ENCODE peak calls at places on chromosome 17, in seven cellular contexts. T is keratinocyte; R is AG09319; P is effector CD4-positive, alpha-beta T cell; J is choroid plexus epithelial cell; N is activated effector memory CD4-positive, alpha-beta T cell treated with Interleukin-2 at 50 U/mL for 16 hours; F is A549. G is an unnamed sample.
A peak's percentile ranks its signal among the peaks of the same experiment; 100 is the strongest.

GRCh38 chr17:17028059-17028877 is 14.0 kb upstream of the MPRIP start:
- DNase-seq in T (peak; percentile 92), R (no peak), P (no peak), J (peak; percentile 59), N (no peak), F (peak; percentile 99), G (no peak)

GRCh38 chr17:9905902-9906301 is 831 bp upstream of the RCVRN start:
- DNase-seq in T (no peak), R (no peak), P (no peak), J (peak; percentile 37), N (no peak), F (peak; percentile 72), G (no peak)

GRCh38 chr17:17751489-17751995 is 70.3 kb downstream of the RAI1 start:
- DNase-seq in T (no peak), R (no peak), P (peak; percentile 39), J (no peak), N (no peak), F (no peak), G (peak; percentile 47)

GRCh38 chr17:73705594-73705993 is 61.3 kb upstream of the SDK2 start:
- DNase-seq in T (no peak), R (no peak), P (no peak), J (peak; percentile 32), N (no peak), F (peak; percentile 28), G (no peak)

GRCh38 chr17:19883537-19884215 is 15.9 kb upstream of the ULK2 start:
- DNase-seq in T (no peak), R (no peak), P (no peak), J (no peak), N (no peak), F (no peak), G (no peak)

GRCh38 chr17:58986005-58986404 is 120.7 kb downstream of the TRIM37 start:
- DNase-seq in T (no peak), R (no peak), P (no peak), J (peak; percentile 48), N (no peak), F (no peak), G (no peak)

GRCh38 chr17:56149266-56150036 is 3.8 kb upstream of the ANKFN1 start:
- DNase-seq in T (no peak), R (no peak), P (no peak), J (no peak), N (no peak), F (no peak), G (no peak)

GRCh38 chr17:27390540-27390939 is 65.7 kb upstream of the KSR1 start:
- DNase-seq in T (no peak), R (no peak), P (no peak), J (no peak), N (no peak), F (no peak), G (no peak)

GRCh38 chr17:78019367-78019975 is 61.0 kb downstream of the TNRC6C start:
- DNase-seq in T (no peak), R (no peak), P (no peak), J (peak; percentile 71), N (no peak), F (no peak), G (peak; percentile 52)

GRCh38 chr17:58508341-58509067 is 5.9 kb downstream of the MTMR4 start:
- DNase-seq in T (no peak), R (no peak), P (no peak), J (no peak), N (no peak), F (no peak), G (no peak)

GRCh38 chr17:41536741-41537613 is 8.9 kb upstream of the KRT19 start:
- DNase-seq in T (no peak), R (no peak), P (no peak), J (no peak), N (no peak), F (no peak), G (no peak)

GRCh38 chr17:55584055-55584685 is 72.9 kb upstream of the SMIM36 start:
- DNase-seq in T (no peak), R (no peak), P (no peak), J (peak; percentile 37), N (no peak), F (no peak), G (no peak)

GRCh38 chr17:82050761-82051641 is 610 bp downstream of the RFNG start:
- DNase-seq in T (no peak), R (no peak), P (peak; percentile 2), J (no peak), N (no peak), F (no peak), G (peak; percentile 5)

GRCh38 chr17:77439382-77440013 is 298.7 kb downstream of the SEC14L1 start:
- DNase-seq in T (no peak), R (no peak), P (no peak), J (no peak), N (no peak), F (no peak), G (no peak)

GRCh38 chr17:9432867-9433495 is 142.6 kb downstream of the STX8 start:
- DNase-seq in T (no peak), R (no peak), P (no peak), J (peak; percentile 66), N (no peak), F (no peak), G (no peak)

GRCh38 chr17:48882272-48882671 is 10.3 kb upstream of the ATP5MC1 start:
- DNase-seq in T (no peak), R (no peak), P (no peak), J (no peak), N (no peak), F (no peak), G (no peak)

GRCh38 chr17:83173180-83173996 is 94.0 kb downstream of the METRNL start:
- DNase-seq in T (no peak), R (no peak), P (no peak), J (no peak), N (no peak), F (no peak), G (no peak)

GRCh38 chr17:4895121-4895520 is 4.2 kb upstream of the C17orf107 start:
- DNase-seq in T (no peak), R (no peak), P (no peak), J (no peak), N (no peak), F (no peak), G (no peak)

GRCh38 chr17:65987988-65988387 is 203.9 kb downstream of the CEP112 start:
- DNase-seq in T (no peak), R (peak; percentile 4), P (no peak), J (peak; percentile 65), N (no peak), F (peak; percentile 14), G (no peak)

GRCh38 chr17:19354123-19354522 is 8.4 kb downstream of the B9D1 start:
- DNase-seq in T (peak; percentile 58), R (peak; percentile 69), P (no peak), J (peak; percentile 86), N (no peak), F (no peak), G (no peak)

GRCh38 chr17:50267074-50267841 is 7.0 kb upstream of the TMEM92 start:
- DNase-seq in T (no peak), R (no peak), P (no peak), J (peak; percentile 68), N (no peak), F (no peak), G (no peak)

GRCh38 chr17:75010683-75011406 is 1.6 kb upstream of the MRPL58 start:
- DNase-seq in T (no peak), R (no peak), P (no peak), J (peak; percentile 65), N (no peak), F (no peak), G (no peak)

GRCh38 chr17:50865060-50865867 is 890 bp downstream of the TOB1 start:
- DNase-seq in T (no peak), R (no peak), P (peak; percentile 29), J (peak; percentile 61), N (peak; percentile 36), F (no peak), G (no peak)

GRCh38 chr17:60395508-60396065 is 3.7 kb upstream of the USP32 start:
- DNase-seq in T (no peak), R (no peak), P (no peak), J (no peak), N (no peak), F (no peak), G (no peak)

GRCh38 chr17:6894206-6894528 is 62.6 kb upstream of the TEKT1 start:
- DNase-seq in T (no peak), R (no peak), P (no peak), J (peak; percentile 34), N (no peak), F (no peak), G (peak; percentile 27)

GRCh38 chr17:43917348-43918025 is 10.2 kb upstream of the MPP2 start:
- DNase-seq in T (no peak), R (no peak), P (peak; percentile 20), J (peak; percentile 52), N (peak; percentile 30), F (no peak), G (peak; percentile 60)

G was measured in T-helper 1 cell.